ENCODE peak calls at places on chromosomes 4 and X, in six cellular contexts. U is GM23338, A is K562, B is Panc1, K is upper lobe of left lung, Q is HepG2. P is an unnamed sample.

GRCh38 chr4:99715286-99715685 is 57.7 kb upstream of the C4orf54 start:
- ATAC-seq in U (no peak), A (no peak), B (no peak), K (no peak), Q (no peak), P (no peak)

GRCh38 chrX:119008122-119008744 is 33.8 kb downstream of the LONRF3 start:
- ATAC-seq in U (no peak), A (peak), B (peak), K (no peak), Q (no peak), P (no peak)

GRCh38 chr4:23060776-23061175 is 368.0 kb downstream of the GBA3 start:
- ATAC-seq in U (no peak), A (no peak), B (no peak), K (no peak), Q (no peak), P (no peak)

GRCh38 chrX:39616098-39616729 is 481.5 kb downstream of the BCOR start:
- ATAC-seq in U (no peak), A (peak), B (no peak), K (no peak), Q (no peak), P (peak)

GRCh38 chrX:91331476-91331875 is 103.2 kb upstream of the PABPC5 start:
- ATAC-seq in U (no peak), A (no peak), B (no peak), K (no peak), Q (no peak), P (no peak)

GRCh38 chr4:122584517-122584916 is 36.3 kb downstream of the IL21 start:
- ATAC-seq in U (no peak), A (no peak), B (no peak), K (no peak), Q (no peak), P (no peak)

GRCh38 chr4:48042979-48043461 is 26.4 kb downstream of the NIPAL1 start:
- ATAC-seq in U (no peak), A (no peak), B (no peak), K (no peak), Q (peak), P (no peak)

GRCh38 chr4:180099962-180100361 is 2143.2 kb upstream of the TENM3 start:
- ATAC-seq in U (no peak), A (no peak), B (no peak), K (no peak), Q (no peak), P (no peak)

GRCh38 chrX:66408507-66408906 is 230.4 kb downstream of the EDA2R start:
- ATAC-seq in U (no peak), A (peak), B (no peak), K (no peak), Q (no peak), P (no peak)

GRCh38 chrX:129791961-129792570 is 12.3 kb downstream of the SASH3 start:
- ATAC-seq in U (no peak), A (no peak), B (no peak), K (no peak), Q (peak), P (no peak)

GRCh38 chr4:102547973-102548372 is 46.8 kb downstream of the NFKB1 start:
- ATAC-seq in U (no peak), A (no peak), B (no peak), K (no peak), Q (no peak), P (no peak)

GRCh38 chr4:88091378-88091777 is 67.1 kb downstream of the ABCG2 start:
- ATAC-seq in U (no peak), A (no peak), B (no peak), K (no peak), Q (no peak), P (no peak)

GRCh38 chr4:87042986-87043820 is 108.4 kb downstream of the AFF1 start:
- ATAC-seq in U (peak), A (peak), B (no peak), K (no peak), Q (peak), P (no peak)

GRCh38 chr4:143400082-143400481 is 63.4 kb downstream of the GAB1 start:
- ATAC-seq in U (no peak), A (no peak), B (no peak), K (no peak), Q (no peak), P (no peak)

GRCh38 chr4:143405197-143405730 is 68.6 kb downstream of the GAB1 start:
- ATAC-seq in U (no peak), A (peak), B (no peak), K (no peak), Q (no peak), P (no peak)

GRCh38 chr4:143403551-143403816 is 66.8 kb downstream of the GAB1 start:
- ATAC-seq in U (no peak), A (no peak), B (no peak), K (no peak), Q (no peak), P (no peak)

GRCh38 chr4:143404555-143404954 is 67.9 kb downstream of the GAB1 start:
- ATAC-seq in U (no peak), A (peak), B (no peak), K (no peak), Q (no peak), P (no peak)

GRCh38 chr4:143402776-143403550 is 66.3 kb downstream of the GAB1 start:
- ATAC-seq in U (no peak), A (no peak), B (no peak), K (no peak), Q (no peak), P (no peak)
- H3K27ac ChIP-seq in U (no peak), A (no peak), B (no peak), K (no peak), Q (no peak), P (peak)

DNA sequence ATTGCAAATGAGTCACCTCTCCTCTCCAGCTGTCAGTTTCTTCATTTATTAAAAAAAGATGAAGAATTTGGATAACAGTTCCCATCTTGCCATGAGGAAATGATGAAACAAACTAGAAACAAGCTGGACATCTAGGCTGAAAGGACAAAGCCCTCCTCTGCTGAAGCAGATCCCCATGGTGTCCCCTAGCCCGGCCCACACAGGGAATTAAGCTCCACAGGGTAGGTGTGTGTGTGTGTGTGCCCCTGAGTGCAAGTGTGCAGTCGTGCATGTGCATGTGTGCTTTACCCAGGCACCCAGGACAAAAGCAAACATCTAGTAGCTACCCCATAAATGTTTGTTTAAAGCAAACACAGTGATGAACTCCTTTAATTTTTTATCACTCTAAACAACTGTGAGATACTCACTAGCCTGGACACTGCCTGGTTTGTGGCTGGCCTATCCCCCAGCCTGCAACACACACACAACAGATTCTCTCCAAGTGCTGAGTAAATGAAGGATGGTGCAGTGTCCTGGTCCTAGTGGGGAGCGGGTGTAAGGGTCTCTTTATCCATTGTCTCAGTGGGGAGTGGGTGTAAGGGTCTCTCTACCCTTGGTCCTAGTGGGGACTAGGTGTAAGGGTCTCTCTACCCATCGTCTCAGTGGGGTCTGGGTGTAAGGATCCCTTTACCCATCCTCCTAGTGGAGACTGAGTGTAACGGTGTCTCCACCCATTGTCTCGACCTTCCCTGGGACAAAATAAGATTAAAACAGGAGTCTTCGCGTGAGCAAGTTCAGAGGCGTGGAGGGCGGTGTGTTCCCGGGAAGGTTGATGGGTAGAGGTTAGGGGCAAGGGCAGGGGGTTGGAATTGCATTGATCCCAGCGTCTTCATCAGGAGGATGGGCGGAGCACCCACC is 688 bp upstream of the EVC start:
- ATAC-seq in U (peak), A (peak), B (peak), K (no peak), Q (peak), P (peak)
- TF ChIP-seq CTCF in U (no peak), A (peak), B (peak), K (no peak), Q (peak), P (peak)

DNA sequence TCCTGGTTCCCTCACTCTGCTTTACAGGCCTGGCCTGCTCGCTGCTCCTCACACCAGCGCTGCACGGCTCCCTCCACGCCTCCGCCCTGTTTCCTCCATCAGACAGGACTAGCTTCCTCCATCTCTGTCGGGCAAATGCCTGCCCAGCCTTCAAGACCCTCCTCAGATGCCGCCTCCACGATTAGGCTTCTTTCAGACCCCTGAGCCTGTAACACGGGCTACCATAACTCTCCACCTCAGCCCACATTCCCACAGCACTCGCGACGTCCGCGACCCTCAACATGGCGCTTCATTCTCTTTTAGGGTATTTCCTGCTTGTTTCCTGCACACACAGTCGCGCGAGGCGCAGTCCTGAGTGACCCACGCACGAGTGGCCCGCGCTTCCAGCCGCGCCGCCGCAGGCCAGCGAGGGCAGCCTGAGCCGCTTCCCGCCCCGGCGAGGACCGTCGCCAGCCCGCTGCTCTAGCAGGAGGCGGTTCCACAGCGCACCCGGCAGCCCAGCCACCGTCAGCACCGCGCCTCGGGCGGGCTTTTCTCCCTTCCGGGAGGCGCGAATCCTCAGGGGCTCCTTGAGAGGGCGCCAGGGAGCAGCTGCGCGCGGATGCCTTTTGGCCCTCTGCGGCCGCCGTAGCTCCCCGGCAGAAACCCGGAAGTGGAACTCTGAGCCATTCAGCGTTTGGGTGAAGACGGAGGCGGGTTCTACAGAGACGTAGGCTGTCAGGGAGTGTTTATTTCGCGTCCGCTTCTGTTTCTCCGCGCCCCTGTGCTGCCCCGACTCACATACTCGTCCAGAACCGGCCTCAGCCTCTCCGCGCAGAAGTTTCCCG is at the start of gene FRG1:
- ATAC-seq in U (peak), A (peak), B (peak), K (peak), Q (peak), P (peak)
- TF ChIP-seq POLR2AphosphoS5 in U (peak), A (peak), B (peak), K (peak), Q (peak), P (peak)

GRCh38 chr4:186241616-186242015 is 14.3 kb downstream of the KLKB1 start:
- ATAC-seq in U (no peak), A (no peak), B (no peak), K (no peak), Q (no peak), P (no peak)

GRCh38 chr4:186243331-186243730 is 16.0 kb downstream of the KLKB1 start:
- ATAC-seq in U (no peak), A (no peak), B (no peak), K (no peak), Q (no peak), P (no peak)

GRCh38 chr4:186240848-186241491 is 13.7 kb downstream of the KLKB1 start:
- ATAC-seq in U (peak), A (no peak), B (no peak), K (no peak), Q (peak), P (no peak)

GRCh38 chr4:186236126-186236525 is 8.8 kb downstream of the KLKB1 start:
- ATAC-seq in U (no peak), A (no peak), B (no peak), K (no peak), Q (no peak), P (no peak)

GRCh38 chr4:186240452-186240847 is 13.1 kb downstream of the KLKB1 start:
- ATAC-seq in U (peak), A (no peak), B (no peak), K (no peak), Q (no peak), P (no peak)
- H3K27ac ChIP-seq in U (peak), A (no peak), B (no peak), K (no peak), Q (no peak), P (no peak)

GRCh38 chr4:76305971-76306881 is at the start of gene STBD1:
- ATAC-seq in U (peak), A (peak), B (peak), K (peak), Q (peak), P (peak)
- TF ChIP-seq CTCF in U (no peak), A (no peak), B (no peak), K (no peak), Q (peak), P (no peak)

GRCh38 chrX:20267924-20268701 is 1.4 kb upstream of the RPS6KA3 start:
- ATAC-seq in U (peak), A (no peak), B (no peak), K (peak), Q (no peak), P (no peak)

GRCh38 chrX:20265726-20266681 is 705 bp downstream of the RPS6KA3 start:
- ATAC-seq in U (peak), A (peak), B (peak), K (no peak), Q (no peak), P (peak)

GRCh38 chrX:20265221-20265725 is 1.4 kb downstream of the RPS6KA3 start:
- ATAC-seq in U (peak), A (peak), B (peak), K (peak), Q (peak), P (peak)

GRCh38 chrX:20267599-20267923 is 852 bp upstream of the RPS6KA3 start:
- ATAC-seq in U (no peak), A (no peak), B (no peak), K (no peak), Q (no peak), P (no peak)

GRCh38 chrX:20266810-20267598 is at the start of gene RPS6KA3:
- ATAC-seq in U (peak), A (peak), B (peak), K (peak), Q (peak), P (peak)
- TF ChIP-seq POLR2AphosphoS5 in U (peak), A (peak), B (no peak), K (peak), Q (peak), P (peak)

P was measured in gastroesophageal sphincter.